ENCODE peak calls at places on chromosomes 7 and 10, in four cellular contexts. D is PC-3, U is body of pancreas, K is aorta. A is an unnamed sample.

GRCh38 chr10:47165711-47166404 is 134.1 kb upstream of the GDF10 start:
- DNase-seq in K (peak; percentile 87), D (no peak), U (peak; percentile 55), A (peak; percentile 40)

GRCh38 chr10:95767884-95768556 is 12.1 kb downstream of the ENTPD1 start:
- DNase-seq in D (no peak), K (no peak), U (peak; percentile 38), A (no peak)

GRCh38 chr10:59904431-59905065 is 1.8 kb downstream of the CCDC6 start:
- DNase-seq in U (no peak), K (no peak), D (peak; percentile 20), A (no peak)

GRCh38 chr10:10869592-10869991 is 148.1 kb upstream of the CELF2 start:
- DNase-seq in U (no peak), K (no peak), D (no peak), A (no peak)

GRCh38 chr7:74187915-74188675 is 13.9 kb downstream of the EIF4H start:
- DNase-seq in U (no peak), K (no peak), D (peak; percentile 61), A (no peak)

GRCh38 chr10:52216852-52217251 is 97.2 kb upstream of the DKK1 start:
- DNase-seq in D (peak; percentile 92), K (no peak), U (peak; percentile 15), A (no peak)

GRCh38 chr7:114150704-114151103 is 231.9 kb upstream of the PPP1R3A start:
- DNase-seq in D (no peak), U (no peak), K (no peak), A (no peak)

GRCh38 chr7:129951076-129952011 is 1.4 kb downstream of the UBE2H start:
- DNase-seq in U (peak; percentile 54), K (peak; percentile 33), D (peak; percentile 4), A (no peak)

GRCh38 chr7:87144173-87144657 is 8.0 kb upstream of the DMTF1 start:
- DNase-seq in U (no peak), K (no peak), D (no peak), A (no peak)

GRCh38 chr10:52423369-52423768 is 109.3 kb downstream of the DKK1 start:
- DNase-seq in U (no peak), K (no peak), D (peak; percentile 64), A (no peak)

GRCh38 chr7:99928188-99928587 is 1.2 kb downstream of the GJC3 start:
- DNase-seq in D (no peak), U (no peak), K (no peak), A (no peak)

GRCh38 chr7:26397786-26398435 is 106.2 kb downstream of the SNX10 start:
- DNase-seq in U (peak; percentile 35), K (peak; percentile 85), D (peak; percentile 14), A (peak; percentile 33)

GRCh38 chr10:100122780-100123179 is 41.1 kb upstream of the CPN1 start:
- DNase-seq in K (no peak), U (no peak), D (no peak), A (no peak)

GRCh38 chr10:113592380-113592779 is 39.5 kb downstream of the HABP2 start:
- DNase-seq in K (no peak), U (no peak), D (no peak), A (no peak)

GRCh38 chr10:44756235-44756634 is 154.9 kb upstream of the TMEM72 start:
- DNase-seq in U (no peak), K (no peak), D (peak; percentile 86), A (no peak)

GRCh38 chr10:133370026-133370786 is 2.9 kb downstream of the ECHS1 start:
- DNase-seq in U (no peak), K (peak; percentile 70), D (no peak), A (no peak)

GRCh38 chr10:103870503-103870902 is 15.1 kb upstream of the SH3PXD2A start:
- DNase-seq in U (no peak), K (no peak), D (peak; percentile 79), A (no peak)

DNA sequence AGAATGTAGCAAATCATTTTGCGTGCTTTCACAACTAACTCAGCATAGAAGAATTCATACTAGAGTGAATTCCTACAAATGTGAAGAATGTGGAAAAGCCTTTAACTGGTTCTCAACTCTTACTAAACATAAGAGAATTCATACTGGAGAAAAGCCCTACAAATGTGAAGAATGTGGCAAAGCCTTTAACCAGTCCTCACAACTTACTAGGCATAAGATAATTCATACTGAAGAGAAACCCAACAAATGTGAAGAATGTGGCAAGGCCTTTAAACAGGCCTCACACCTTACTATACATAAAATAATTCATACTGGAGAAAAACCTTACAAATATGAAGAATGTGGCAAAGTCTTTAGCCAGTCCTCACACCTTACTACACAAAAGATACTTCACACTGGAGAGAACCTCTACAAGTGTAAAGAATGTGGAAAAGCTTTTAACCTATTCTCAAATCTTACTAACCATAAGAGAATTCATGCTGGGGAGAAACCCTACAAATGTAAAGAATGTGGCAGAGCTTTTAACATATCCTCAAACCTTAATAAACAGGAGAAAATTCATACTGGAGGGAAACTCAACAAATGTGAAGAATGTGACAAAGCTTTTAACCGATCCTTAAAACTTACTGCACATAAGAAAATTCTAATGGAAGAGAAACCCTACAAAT is 40.8 kb downstream of the ZNF107 start:
- DNase-seq in U (no peak), K (no peak), D (no peak), A (no peak)
- H3K9me3 ChIP-seq in U (no peaks in the 10 kb centered on the region), K (peaks cover 7% of the 10 kb centered on the region), D (peaks cover 58% of the 10 kb centered on the region), A (peaks cover 45% of the 10 kb centered on the region)

GRCh38 chr7:140671966-140672365 is 779 bp upstream of the ADCK2 start:
- DNase-seq in K (peak; percentile 57), U (no peak), D (no peak), A (no peak)
- H3K4me1 ChIP-seq in K (no peaks in the 10 kb centered on the region), U (peaks cover 25% of the 10 kb centered on the region), D (peaks cover 29% of the 10 kb centered on the region), A (peaks cover 8% of the 10 kb centered on the region)

DNA sequence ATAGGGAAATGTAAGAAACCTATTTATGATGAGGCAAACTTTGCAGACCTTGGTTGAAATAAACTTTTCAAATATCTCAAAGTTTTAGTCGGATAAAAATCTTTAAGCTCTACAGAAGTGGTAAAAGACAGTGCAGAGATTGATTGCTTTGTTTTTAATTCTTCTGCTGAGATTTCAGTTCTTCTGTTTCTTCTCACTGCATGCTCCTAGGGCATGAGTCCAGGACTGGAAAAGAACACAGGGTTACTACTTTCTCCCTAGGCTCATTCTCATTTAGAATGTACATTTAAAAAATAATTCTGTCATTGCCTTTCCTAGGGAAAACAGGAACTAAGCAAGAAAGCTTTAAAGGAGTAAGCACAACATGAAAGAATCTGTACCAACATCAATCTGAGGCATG is 256.7 kb upstream of the DGKB start:
- DNase-seq in U (no peak), D (no peak), K (no peak), A (no peak)
- H3K9me3 ChIP-seq in U (no peaks in the 10 kb centered on the region), D (no peaks in the 10 kb centered on the region), K (no peaks in the 10 kb centered on the region), A (no peaks in the 10 kb centered on the region)

GRCh38 chr10:94085766-94086437 is 92.2 kb downstream of the PLCE1 start:
- DNase-seq in D (no peak), K (no peak), U (no peak), A (no peak)
- H3K4me1 ChIP-seq in D (peaks cover 3% of the 10 kb centered on the region), K (peaks cover 4% of the 10 kb centered on the region), U (no peaks in the 10 kb centered on the region), A (no peaks in the 10 kb centered on the region)

GRCh38 chr7:209846-210245 is 17.5 kb downstream of the FAM20C start:
- DNase-seq in D (no peak), K (no peak), U (no peak), A (no peak)
- H3K9me3 ChIP-seq in D (no peaks in the 10 kb centered on the region), K (no peaks in the 10 kb centered on the region), U (no peaks in the 10 kb centered on the region), A (no peaks in the 10 kb centered on the region)

DNA sequence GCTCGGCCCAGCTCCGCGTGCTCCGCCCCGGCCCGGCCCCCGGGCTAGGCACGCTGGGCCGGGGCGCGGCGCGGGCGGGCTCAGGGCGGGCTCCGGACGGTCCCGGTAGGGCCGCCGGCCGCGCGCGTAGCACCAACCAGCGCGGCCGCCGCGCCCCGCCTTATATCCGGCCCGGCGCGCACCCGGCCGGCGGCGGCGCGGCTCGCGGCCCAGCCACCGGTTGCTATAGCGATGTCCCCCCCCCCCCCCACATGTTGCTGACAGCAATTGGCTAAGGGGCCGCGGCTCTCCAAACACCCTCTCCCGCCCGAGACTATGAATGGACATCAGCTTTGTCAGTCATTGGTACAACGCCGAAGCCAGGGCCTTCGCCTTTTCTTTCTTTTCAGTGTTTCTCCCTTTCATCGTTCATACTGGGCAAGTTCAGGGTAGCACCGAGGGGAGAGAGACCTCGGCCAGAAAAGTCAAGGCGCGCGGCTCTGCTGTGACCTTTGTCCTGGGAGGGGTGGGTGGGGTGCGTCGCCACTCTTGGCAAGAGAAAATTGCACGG is 354.1 kb downstream of the DNAJB6 start:
- DNase-seq in K (peak; percentile 70), U (peak; percentile 70), D (peak; percentile 77), A (no peak)
- H3K4me1 ChIP-seq in K (no peaks in the 10 kb centered on the region), U (peaks cover 32% of the 10 kb centered on the region), D (peaks cover 8% of the 10 kb centered on the region), A (peaks cover 20% of the 10 kb centered on the region)

DNA sequence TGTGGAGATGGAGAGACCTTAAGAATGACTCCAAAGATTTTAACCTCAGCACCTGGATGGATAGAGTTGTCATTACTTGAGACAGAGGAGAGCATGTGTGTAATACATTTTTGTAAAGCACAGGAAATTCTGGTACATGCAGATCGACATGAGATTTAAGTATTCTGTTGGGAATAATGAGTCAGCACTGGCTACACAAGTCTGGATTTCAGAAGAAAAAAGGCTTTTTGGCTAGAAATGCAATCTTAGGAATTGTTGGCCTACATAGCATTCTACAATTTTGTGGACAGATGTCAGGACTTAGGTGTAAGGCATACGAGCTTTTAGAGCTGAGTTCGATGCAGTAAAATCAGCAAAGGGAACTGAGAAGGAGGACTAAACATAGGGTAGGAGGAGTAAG is 24.1 kb upstream of the ANKRD30A start:
- DNase-seq in D (no peak), K (no peak), U (no peak), A (no peak)
- H3K9me3 ChIP-seq in D (no peaks in the 10 kb centered on the region), K (no peaks in the 10 kb centered on the region), U (no peaks in the 10 kb centered on the region), A (no peaks in the 10 kb centered on the region)

GRCh38 chr10:117087521-117087920 is 50.5 kb downstream of the VAX1 start:
- DNase-seq in D (no peak), K (no peak), U (no peak), A (no peak)
- H3K4me1 ChIP-seq in D (peaks cover 11% of the 10 kb centered on the region), K (no peaks in the 10 kb centered on the region), U (no peaks in the 10 kb centered on the region), A (no peaks in the 10 kb centered on the region)